ENCODE peak calls at places on chromosomes 5 and 9, in five cellular contexts. A, J, H, Z and U are unnamed samples.

GRCh38 chr9:128225770-128226753 is 22.9 kb downstream of the DNM1 start:
- DNase-seq in J (no peak), Z (no peak), A (peak; percentile 2), H (no peak), U (no peak)

GRCh38 chr9:70054546-70054945 is 10.9 kb downstream of the MAMDC2 start:
- DNase-seq in J (no peak), A (no peak), Z (no peak), H (no peak), U (no peak)

GRCh38 chr9:28820741-28821140 is 1247.5 kb upstream of the C9orf72 start:
- DNase-seq in H (no peak), Z (no peak), J (no peak), A (no peak), U (no peak)

GRCh38 chr5:163861670-163862069 is 356.3 kb downstream of the MAT2B start:
- DNase-seq in J (no peak), Z (no peak), A (no peak), H (no peak), U (no peak)

GRCh38 chr9:38154501-38155421 is 85.7 kb upstream of the SHB start:
- DNase-seq in A (no peak), J (no peak), Z (no peak), H (no peak), U (no peak)

GRCh38 chr9:106830527-106831140 is 32.3 kb upstream of the ZNF462 start:
- DNase-seq in Z (no peak), J (no peak), H (no peak), A (no peak), U (no peak)

GRCh38 chr9:129562917-129563316 is 58.0 kb downstream of the C9orf50 start:
- DNase-seq in A (no peak), H (no peak), Z (no peak), J (no peak), U (no peak)

GRCh38 chr9:33202552-33203300 is 35.6 kb upstream of the B4GALT1 start:
- DNase-seq in H (peak; percentile 70), J (peak; percentile 79), Z (no peak), A (no peak), U (peak; percentile 78)

GRCh38 chr5:109945097-109945678 is 255.5 kb downstream of the MAN2A1 start:
- DNase-seq in A (no peak), Z (no peak), J (no peak), H (no peak), U (no peak)

GRCh38 chr9:118577121-118577520 is 792.1 kb downstream of the BRINP1 start:
- DNase-seq in A (no peak), J (no peak), Z (no peak), H (no peak), U (no peak)

GRCh38 chr5:150021491-150022162 is 21.1 kb downstream of the HMGXB3 start:
- DNase-seq in Z (no peak), H (no peak), A (no peak), J (no peak), U (no peak)

GRCh38 chr9:99851028-99851822 is 29.5 kb downstream of the NR4A3 start:
- DNase-seq in A (no peak), Z (no peak), H (peak; percentile 37), J (peak; percentile 42), U (peak; percentile 28)

GRCh38 chr5:60576425-60576824 is 123.5 kb downstream of the DEPDC1B start:
- DNase-seq in Z (no peak), A (no peak), J (no peak), H (no peak), U (no peak)

GRCh38 chr9:3118081-3118480 is 274.2 kb upstream of the PUM3 start:
- DNase-seq in Z (no peak), H (no peak), J (no peak), A (no peak), U (no peak)

GRCh38 chr5:94376672-94377345 is 241.6 kb downstream of the KIAA0825 start:
- DNase-seq in A (no peak), H (no peak), Z (no peak), J (no peak), U (no peak)

GRCh38 chr5:172862165-172862801 is 28.2 kb downstream of the ERGIC1 start:
- DNase-seq in Z (no peak), A (no peak), J (no peak), H (no peak), U (no peak)

GRCh38 chr9:89796606-89797005 is 191.8 kb downstream of the GADD45G start:
- DNase-seq in J (no peak), A (no peak), Z (no peak), H (no peak), U (no peak)

GRCh38 chr5:9888517-9888916 is 258.4 kb upstream of the TAS2R1 start:
- DNase-seq in A (peak; percentile 26), J (no peak), H (no peak), Z (peak; percentile 72), U (no peak)

GRCh38 chr9:115413304-115413703 is 295.3 kb upstream of the TNC start:
- DNase-seq in Z (no peak), A (no peak), H (no peak), J (peak; percentile 10), U (no peak)

GRCh38 chr9:88737031-88737430 is 202.1 kb downstream of the NXNL2 start:
- DNase-seq in H (no peak), Z (peak; percentile 19), A (no peak), J (no peak), U (no peak)

GRCh38 chr5:148911386-148911785 is 85.0 kb downstream of the ADRB2 start:
- DNase-seq in H (no peak), A (no peak), Z (no peak), J (no peak), U (no peak)

GRCh38 chr5:62489471-62489870 is 76.9 kb downstream of the IPO11 start:
- DNase-seq in A (no peak), J (no peak), Z (no peak), H (no peak), U (no peak)

GRCh38 chr9:93577940-93578682 is 1.7 kb downstream of the PHF2 start:
- DNase-seq in J (no peak), A (no peak), H (no peak), Z (no peak), U (no peak)

GRCh38 chr9:130623466-130623865 is 40.9 kb upstream of the PRDM12 start:
- DNase-seq in Z (no peak), A (no peak), H (no peak), J (no peak), U (no peak)

GRCh38 chr5:43171926-43172325 is 20.1 kb upstream of the NIM1K start:
- DNase-seq in A (no peak), H (no peak), Z (no peak), J (no peak), U (no peak)

GRCh38 chr5:150447188-150447587 is 2.4 kb downstream of the RPS14 start:
- DNase-seq in Z (no peak), H (no peak), A (no peak), J (no peak), U (no peak)

GRCh38 chr5:93330506-93330905 is 250.5 kb downstream of the NR2F1-AS1 start:
- DNase-seq in A (no peak), Z (no peak), J (no peak), H (no peak), U (no peak)

GRCh38 chr5:76990899-76991475 is 38.1 kb downstream of the CRHBP start:
- DNase-seq in J (no peak), H (no peak), Z (no peak), A (no peak), U (no peak)

GRCh38 chr9:122127396-122127798 is 32.2 kb downstream of the NDUFA8 start:
- DNase-seq in A (no peak), J (no peak), H (no peak), Z (no peak), U (peak; percentile 28)

GRCh38 chr5:96857454-96857853 is 18.8 kb upstream of the ERAP2 start:
- DNase-seq in A (no peak), H (no peak), J (no peak), Z (no peak), U (no peak)
- TF ChIP-seq CTCF in A (no peak), H (no peak), J (no peak), Z (no peak), U (no peak)

GRCh38 chr9:35662437-35662836 is 2.6 kb downstream of the ARHGEF39 start:
- DNase-seq in H (no peak), J (no peak), A (no peak), Z (no peak), U (no peak)

GRCh38 chr9:35666045-35666444 is 1.1 kb upstream of the ARHGEF39 start:
- DNase-seq in H (no peak), J (no peak), A (no peak), Z (no peak), U (no peak)

GRCh38 chr9:35665471-35665818 is 450 bp upstream of the ARHGEF39 start:
- DNase-seq in H (no peak), J (no peak), Z (no peak), A (no peak), U (no peak)

GRCh38 chr9:35666547-35666946 is 1.6 kb upstream of the ARHGEF39 start:
- DNase-seq in A (no peak), J (no peak), Z (no peak), H (no peak), U (no peak)

DNA sequence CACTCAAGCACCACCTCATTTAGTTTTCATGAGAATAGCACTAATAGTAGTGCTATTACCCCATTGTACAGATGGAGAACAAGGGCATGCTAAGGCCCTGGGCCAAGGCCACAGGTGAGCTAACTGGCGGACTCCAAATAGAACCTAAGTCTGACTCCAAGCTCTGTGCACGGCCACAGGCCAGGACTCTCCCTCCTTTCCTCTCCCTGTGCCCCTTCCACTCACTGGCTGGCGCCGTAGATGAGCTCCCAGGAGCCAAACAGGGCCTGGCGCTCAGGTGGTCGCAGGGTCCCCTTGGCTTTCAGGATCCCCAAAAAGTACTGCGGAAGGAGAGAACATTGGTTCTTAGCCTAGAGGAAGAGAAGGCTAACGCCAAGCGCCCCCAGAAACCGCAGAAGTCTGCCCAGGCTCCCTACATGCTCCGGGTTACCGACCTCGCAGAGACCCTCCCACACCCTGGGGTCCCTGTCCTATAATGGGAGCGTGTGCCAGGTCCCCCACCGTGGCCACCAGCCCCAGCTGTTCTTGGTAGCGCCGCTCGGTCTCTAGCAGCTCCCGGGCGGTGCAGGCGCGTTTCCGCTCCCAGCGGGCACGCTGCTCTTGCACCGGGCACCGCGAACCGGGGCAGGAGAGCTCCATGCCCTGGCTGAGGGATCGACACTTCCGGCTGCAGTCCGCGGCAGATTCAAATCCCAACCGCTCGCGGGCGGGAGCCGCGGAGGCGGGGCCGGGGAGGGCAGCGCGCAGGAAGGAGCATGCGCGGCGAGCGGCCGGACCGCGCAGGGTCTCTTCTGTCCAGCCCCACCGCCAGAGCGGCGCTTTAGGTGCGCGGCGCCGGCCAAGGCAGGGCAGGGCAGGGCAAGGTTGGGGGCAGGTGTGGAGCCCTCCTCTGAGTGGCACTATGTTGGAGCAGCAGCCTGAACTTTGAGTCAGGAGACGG is at the start of gene ARHGEF39:
- DNase-seq in Z (no peak), H (peak; percentile 90), J (peak; percentile 93), A (peak; percentile 92), U (peak; percentile 94)
- TF ChIP-seq CTCF in Z (peak; percentile 23), H (peak; percentile 34), J (peak; percentile 61), A (peak; percentile 42), U (peak; percentile 51)

GRCh38 chr5:166883016-166883415 is 1408.4 kb upstream of the WWC1 start:
- DNase-seq in H (peak; percentile 0), J (no peak), A (no peak), Z (no peak), U (no peak)
- TF ChIP-seq CTCF in H (no peak), J (no peak), A (no peak), Z (no peak), U (no peak)

GRCh38 chr5:159669559-159669958 is 246.7 kb upstream of the ADRA1B start:
- DNase-seq in J (no peak), Z (no peak), H (no peak), A (no peak), U (no peak)

GRCh38 chr5:159668556-159668955 is 247.7 kb upstream of the ADRA1B start:
- DNase-seq in H (no peak), A (no peak), Z (no peak), J (no peak), U (no peak)

GRCh38 chr5:159663986-159664385 is 252.3 kb upstream of the ADRA1B start:
- DNase-seq in Z (no peak), H (no peak), J (no peak), A (no peak), U (no peak)

GRCh38 chr5:159667286-159667685 is 249.0 kb upstream of the ADRA1B start:
- DNase-seq in Z (no peak), A (no peak), J (no peak), H (no peak), U (no peak)
- TF ChIP-seq CTCF in Z (no peak), A (no peak), J (no peak), H (no peak), U (no peak)